ENCODE peak calls at places on chromosomes 16 and 17, in nine cellular contexts. One of them, this sample, is unnamed.

GRCh38 chr16:88339926-88340754 is 42.6 kb upstream of the ZNF469 start:
- DNase-seq in effector memory CD4-positive, alpha-beta T cell: no peak
- DNase-seq in stomach: no peak
- DNase-seq in mesendoderm: no peak
- DNase-seq in pancreas: peak; percentile 46
- DNase-seq in ascending aorta: no peak
- DNase-seq in transverse colon: peak; percentile 14
- DNase-seq in H1: no peak
- DNase-seq in ovary: no peak
- DNase-seq in this sample: no peak

GRCh38 chr17:75152971-75153853 is 1.1 kb downstream of the JPT1 start:
- DNase-seq in pancreas: no peak
- DNase-seq in ascending aorta: no peak
- DNase-seq in stomach: no peak
- DNase-seq in ovary: no peak
- DNase-seq in H1: no peak
- DNase-seq in transverse colon: peak; percentile 76
- DNase-seq in effector memory CD4-positive, alpha-beta T cell: no peak
- DNase-seq in mesendoderm: peak; percentile 76
- DNase-seq in this sample: peak; percentile 80

GRCh38 chr17:47663997-47664941 is 14.6 kb downstream of the KPNB1 start:
- DNase-seq in H1: peak; percentile 73
- DNase-seq in ovary: no peak
- DNase-seq in mesendoderm: peak; percentile 76
- DNase-seq in pancreas: no peak
- DNase-seq in ascending aorta: peak; percentile 73
- DNase-seq in transverse colon: peak; percentile 60
- DNase-seq in stomach: peak; percentile 65
- DNase-seq in effector memory CD4-positive, alpha-beta T cell: peak; percentile 12
- DNase-seq in this sample: peak; percentile 82

GRCh38 chr16:22428654-22429053 is 54.2 kb upstream of the CDR2 start:
- DNase-seq in ovary: peak; percentile 78
- DNase-seq in effector memory CD4-positive, alpha-beta T cell: no peak
- DNase-seq in transverse colon: no peak
- DNase-seq in stomach: no peak
- DNase-seq in pancreas: no peak
- DNase-seq in mesendoderm: no peak
- DNase-seq in ascending aorta: no peak
- DNase-seq in H1: peak; percentile 29
- DNase-seq in this sample: no peak

GRCh38 chr16:2145843-2146242 is 2.6 kb upstream of the RAB26 start:
- DNase-seq in transverse colon: no peak
- DNase-seq in H1: no peak
- DNase-seq in effector memory CD4-positive, alpha-beta T cell: no peak
- DNase-seq in ascending aorta: no peak
- DNase-seq in stomach: no peak
- DNase-seq in ovary: no peak
- DNase-seq in pancreas: no peak
- DNase-seq in mesendoderm: no peak
- DNase-seq in this sample: no peak

GRCh38 chr16:65523258-65523950 is 401.5 kb upstream of the CDH11 start:
- DNase-seq in transverse colon: no peak
- DNase-seq in ascending aorta: no peak
- DNase-seq in ovary: no peak
- DNase-seq in stomach: no peak
- DNase-seq in effector memory CD4-positive, alpha-beta T cell: no peak
- DNase-seq in mesendoderm: no peak
- DNase-seq in H1: no peak
- DNase-seq in pancreas: no peak
- DNase-seq in this sample: no peak

GRCh38 chr16:27199747-27200146 is 3.6 kb upstream of the KDM8 start:
- DNase-seq in ovary: no peak
- DNase-seq in pancreas: no peak
- DNase-seq in stomach: no peak
- DNase-seq in ascending aorta: no peak
- DNase-seq in H1: no peak
- DNase-seq in mesendoderm: no peak
- DNase-seq in transverse colon: no peak
- DNase-seq in effector memory CD4-positive, alpha-beta T cell: no peak
- DNase-seq in this sample: peak; percentile 47

GRCh38 chr16:5722220-5722619 is 624.6 kb upstream of the EEF2KMT start:
- DNase-seq in ovary: no peak
- DNase-seq in stomach: no peak
- DNase-seq in H1: no peak
- DNase-seq in transverse colon: no peak
- DNase-seq in ascending aorta: no peak
- DNase-seq in effector memory CD4-positive, alpha-beta T cell: no peak
- DNase-seq in pancreas: no peak
- DNase-seq in mesendoderm: no peak
- DNase-seq in this sample: no peak

GRCh38 chr17:60594747-60595146 is 5.2 kb upstream of the PPM1D start:
- DNase-seq in ovary: no peak
- DNase-seq in stomach: no peak
- DNase-seq in mesendoderm: no peak
- DNase-seq in H1: no peak
- DNase-seq in ascending aorta: no peak
- DNase-seq in transverse colon: no peak
- DNase-seq in effector memory CD4-positive, alpha-beta T cell: no peak
- DNase-seq in pancreas: no peak
- DNase-seq in this sample: no peak

GRCh38 chr16:83925957-83926725 is 26.9 kb upstream of the OSGIN1 start:
- DNase-seq in H1: no peak
- DNase-seq in transverse colon: no peak
- DNase-seq in ovary: no peak
- DNase-seq in pancreas: peak; percentile 67
- DNase-seq in stomach: no peak
- DNase-seq in mesendoderm: no peak
- DNase-seq in effector memory CD4-positive, alpha-beta T cell: no peak
- DNase-seq in ascending aorta: no peak
- DNase-seq in this sample: no peak

GRCh38 chr17:80524150-80524712 is 20.4 kb upstream of the RPTOR start:
- DNase-seq in H1: no peak
- DNase-seq in transverse colon: no peak
- DNase-seq in effector memory CD4-positive, alpha-beta T cell: no peak
- DNase-seq in ascending aorta: no peak
- DNase-seq in pancreas: no peak
- DNase-seq in stomach: no peak
- DNase-seq in mesendoderm: no peak
- DNase-seq in ovary: no peak
- DNase-seq in this sample: no peak

GRCh38 chr16:47884131-47884725 is 271.6 kb downstream of the ABCC12 start:
- DNase-seq in mesendoderm: peak; percentile 88
- DNase-seq in transverse colon: no peak
- DNase-seq in H1: no peak
- DNase-seq in ascending aorta: no peak
- DNase-seq in ovary: no peak
- DNase-seq in effector memory CD4-positive, alpha-beta T cell: no peak
- DNase-seq in stomach: no peak
- DNase-seq in pancreas: no peak
- DNase-seq in this sample: no peak

GRCh38 chr16:4116328-4117249 is at the start of gene ADCY9:
- DNase-seq in ovary: peak; percentile 73
- DNase-seq in mesendoderm: peak; percentile 86
- DNase-seq in effector memory CD4-positive, alpha-beta T cell: peak; percentile 71
- DNase-seq in H1: peak; percentile 85
- DNase-seq in stomach: peak; percentile 80
- DNase-seq in ascending aorta: peak; percentile 84
- DNase-seq in pancreas: peak; percentile 90
- DNase-seq in transverse colon: peak; percentile 82
- DNase-seq in this sample: peak; percentile 94

GRCh38 chr16:68369168-68369567 is 58.3 kb downstream of the PRMT7 start:
- DNase-seq in ovary: no peak
- DNase-seq in mesendoderm: no peak
- DNase-seq in H1: no peak
- DNase-seq in stomach: no peak
- DNase-seq in pancreas: peak; percentile 18
- DNase-seq in transverse colon: no peak
- DNase-seq in ascending aorta: no peak
- DNase-seq in effector memory CD4-positive, alpha-beta T cell: no peak
- DNase-seq in this sample: no peak
- H3K4me1 ChIP-seq in ovary: no peaks in the 10 kb centered on the region
- H3K4me1 ChIP-seq in mesendoderm: no peaks in the 10 kb centered on the region
- H3K4me1 ChIP-seq in H1: no peaks in the 10 kb centered on the region
- H3K4me1 ChIP-seq in stomach: peaks cover 3% of the 10 kb centered on the region
- H3K4me1 ChIP-seq in pancreas: no peaks in the 10 kb centered on the region
- H3K4me1 ChIP-seq in transverse colon: no peaks in the 10 kb centered on the region
- H3K4me1 ChIP-seq in ascending aorta: no peaks in the 10 kb centered on the region
- H3K4me1 ChIP-seq in effector memory CD4-positive, alpha-beta T cell: peaks cover 28% of the 10 kb centered on the region
- H3K4me1 ChIP-seq in this sample: peaks cover 57% of the 10 kb centered on the region

GRCh38 chr16:61182416-61182815 is 853.8 kb downstream of the CDH8 start:
- DNase-seq in stomach: no peak
- DNase-seq in transverse colon: no peak
- DNase-seq in ovary: no peak
- DNase-seq in mesendoderm: peak; percentile 4
- DNase-seq in ascending aorta: no peak
- DNase-seq in pancreas: no peak
- DNase-seq in H1: no peak
- DNase-seq in effector memory CD4-positive, alpha-beta T cell: no peak
- DNase-seq in this sample: no peak

GRCh38 chr16:61179571-61179970 is 856.7 kb downstream of the CDH8 start:
- DNase-seq in pancreas: no peak
- DNase-seq in transverse colon: no peak
- DNase-seq in ascending aorta: no peak
- DNase-seq in effector memory CD4-positive, alpha-beta T cell: no peak
- DNase-seq in mesendoderm: no peak
- DNase-seq in ovary: no peak
- DNase-seq in stomach: no peak
- DNase-seq in H1: no peak
- DNase-seq in this sample: no peak

GRCh38 chr16:61181982-61182381 is 854.3 kb downstream of the CDH8 start:
- DNase-seq in mesendoderm: no peak
- DNase-seq in ovary: no peak
- DNase-seq in ascending aorta: no peak
- DNase-seq in pancreas: no peak
- DNase-seq in effector memory CD4-positive, alpha-beta T cell: no peak
- DNase-seq in H1: no peak
- DNase-seq in stomach: no peak
- DNase-seq in transverse colon: no peak
- DNase-seq in this sample: no peak
- H3K4me1 ChIP-seq in mesendoderm: no peaks in the 10 kb centered on the region
- H3K4me1 ChIP-seq in ovary: no peaks in the 10 kb centered on the region
- H3K4me1 ChIP-seq in ascending aorta: no peaks in the 10 kb centered on the region
- H3K4me1 ChIP-seq in pancreas: no peaks in the 10 kb centered on the region
- H3K4me1 ChIP-seq in effector memory CD4-positive, alpha-beta T cell: no peaks in the 10 kb centered on the region
- H3K4me1 ChIP-seq in H1: no peaks in the 10 kb centered on the region
- H3K4me1 ChIP-seq in stomach: no peaks in the 10 kb centered on the region
- H3K4me1 ChIP-seq in transverse colon: no peaks in the 10 kb centered on the region
- H3K4me1 ChIP-seq in this sample: no peaks in the 10 kb centered on the region

GRCh38 chr17:73950515-73950914 is 253.0 kb upstream of the RPL38 start:
- DNase-seq in ascending aorta: no peak
- DNase-seq in H1: no peak
- DNase-seq in mesendoderm: peak; percentile 28
- DNase-seq in ovary: no peak
- DNase-seq in transverse colon: no peak
- DNase-seq in pancreas: peak; percentile 16
- DNase-seq in stomach: peak; percentile 21
- DNase-seq in effector memory CD4-positive, alpha-beta T cell: no peak
- DNase-seq in this sample: no peak

GRCh38 chr17:73949903-73950302 is 253.6 kb upstream of the RPL38 start:
- DNase-seq in effector memory CD4-positive, alpha-beta T cell: no peak
- DNase-seq in pancreas: no peak
- DNase-seq in mesendoderm: no peak
- DNase-seq in H1: no peak
- DNase-seq in ascending aorta: no peak
- DNase-seq in transverse colon: no peak
- DNase-seq in ovary: no peak
- DNase-seq in stomach: no peak
- DNase-seq in this sample: no peak

GRCh38 chr17:73943416-73943770 is 260.1 kb upstream of the RPL38 start:
- DNase-seq in ovary: no peak
- DNase-seq in ascending aorta: no peak
- DNase-seq in transverse colon: no peak
- DNase-seq in effector memory CD4-positive, alpha-beta T cell: no peak
- DNase-seq in H1: no peak
- DNase-seq in mesendoderm: no peak
- DNase-seq in stomach: no peak
- DNase-seq in pancreas: no peak
- DNase-seq in this sample: no peak

GRCh38 chr17:73944366-73944765 is 259.1 kb upstream of the RPL38 start:
- DNase-seq in stomach: no peak
- DNase-seq in pancreas: no peak
- DNase-seq in H1: no peak
- DNase-seq in mesendoderm: no peak
- DNase-seq in ovary: no peak
- DNase-seq in effector memory CD4-positive, alpha-beta T cell: no peak
- DNase-seq in ascending aorta: no peak
- DNase-seq in transverse colon: no peak
- DNase-seq in this sample: no peak

DNA sequence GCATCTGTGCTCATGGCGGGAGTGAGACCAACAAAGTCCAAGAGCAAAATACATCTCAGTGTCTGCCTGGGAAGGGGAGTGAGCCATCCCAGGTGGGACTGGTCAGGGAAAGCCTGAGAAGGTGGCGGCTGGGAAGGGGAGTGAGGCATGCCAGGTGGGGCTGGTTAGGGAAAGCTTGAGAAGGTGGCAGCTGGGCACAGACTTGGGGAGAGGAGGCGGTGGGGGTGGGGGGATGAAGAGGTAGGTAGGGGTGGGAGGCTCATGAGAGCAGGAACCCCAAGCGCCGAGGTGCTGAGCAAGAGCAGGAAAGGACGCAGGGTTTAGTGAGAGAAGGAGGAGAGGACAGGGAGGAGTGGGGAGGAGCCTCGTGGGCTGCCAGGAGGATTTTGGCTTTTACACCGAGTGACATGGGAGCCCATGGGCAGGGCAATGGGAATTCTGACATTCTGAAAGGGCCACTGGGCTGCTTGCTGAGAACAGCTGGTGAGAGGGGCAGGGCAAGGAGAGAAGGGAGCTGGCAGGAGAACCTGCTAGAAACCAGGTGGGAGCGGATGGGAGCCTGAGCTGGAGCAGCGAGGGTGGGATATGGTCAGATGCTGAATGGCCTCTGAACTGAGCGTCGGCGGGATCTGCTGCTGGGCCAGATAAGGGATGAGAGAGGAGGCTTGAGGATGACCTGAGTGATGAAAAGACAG is 256.1 kb upstream of the RPL38 start:
- DNase-seq in effector memory CD4-positive, alpha-beta T cell: no peak
- DNase-seq in H1: no peak
- DNase-seq in pancreas: peak; percentile 72
- DNase-seq in mesendoderm: no peak
- DNase-seq in transverse colon: no peak
- DNase-seq in ovary: no peak
- DNase-seq in stomach: no peak
- DNase-seq in ascending aorta: no peak
- DNase-seq in this sample: no peak
- H3K4me1 ChIP-seq in effector memory CD4-positive, alpha-beta T cell: peaks cover 5% of the 10 kb centered on the region
- H3K4me1 ChIP-seq in H1: no peaks in the 10 kb centered on the region
- H3K4me1 ChIP-seq in pancreas: no peaks in the 10 kb centered on the region
- H3K4me1 ChIP-seq in mesendoderm: peaks cover 1% of the 10 kb centered on the region
- H3K4me1 ChIP-seq in transverse colon: no peaks in the 10 kb centered on the region
- H3K4me1 ChIP-seq in ovary: no peaks in the 10 kb centered on the region
- H3K4me1 ChIP-seq in stomach: peaks cover 4% of the 10 kb centered on the region
- H3K4me1 ChIP-seq in ascending aorta: no peaks in the 10 kb centered on the region
- H3K4me1 ChIP-seq in this sample: peaks cover 12% of the 10 kb centered on the region

GRCh38 chr16:51576498-51576897 is 425.4 kb upstream of the SALL1 start:
- DNase-seq in transverse colon: no peak
- DNase-seq in pancreas: no peak
- DNase-seq in ovary: no peak
- DNase-seq in mesendoderm: no peak
- DNase-seq in effector memory CD4-positive, alpha-beta T cell: no peak
- DNase-seq in ascending aorta: no peak
- DNase-seq in stomach: no peak
- DNase-seq in H1: no peak
- DNase-seq in this sample: no peak

GRCh38 chr16:51573191-51573590 is 422.1 kb upstream of the SALL1 start:
- DNase-seq in mesendoderm: no peak
- DNase-seq in H1: no peak
- DNase-seq in stomach: no peak
- DNase-seq in transverse colon: no peak
- DNase-seq in effector memory CD4-positive, alpha-beta T cell: no peak
- DNase-seq in ovary: no peak
- DNase-seq in ascending aorta: no peak
- DNase-seq in pancreas: no peak
- DNase-seq in this sample: no peak

GRCh38 chr16:51577621-51578303 is 426.7 kb upstream of the SALL1 start:
- DNase-seq in transverse colon: no peak
- DNase-seq in mesendoderm: peak; percentile 96
- DNase-seq in ovary: no peak
- DNase-seq in stomach: no peak
- DNase-seq in effector memory CD4-positive, alpha-beta T cell: no peak
- DNase-seq in H1: no peak
- DNase-seq in pancreas: no peak
- DNase-seq in ascending aorta: no peak
- DNase-seq in this sample: no peak
- H3K4me1 ChIP-seq in transverse colon: no peaks in the 10 kb centered on the region
- H3K4me1 ChIP-seq in mesendoderm: peaks cover 5% of the 10 kb centered on the region
- H3K4me1 ChIP-seq in ovary: no peaks in the 10 kb centered on the region
- H3K4me1 ChIP-seq in stomach: no peaks in the 10 kb centered on the region
- H3K4me1 ChIP-seq in effector memory CD4-positive, alpha-beta T cell: no peaks in the 10 kb centered on the region
- H3K4me1 ChIP-seq in H1: peaks cover 6% of the 10 kb centered on the region
- H3K4me1 ChIP-seq in pancreas: no peaks in the 10 kb centered on the region
- H3K4me1 ChIP-seq in ascending aorta: no peaks in the 10 kb centered on the region
- H3K4me1 ChIP-seq in this sample: no peaks in the 10 kb centered on the region